ENCODE peak calls at places on chromosome 14, in eight cellular contexts. T is GM23338, L is H1, B is HepG2, F is GM12878, O is HCT116, Y is endothelial cell of umbilical vein, A is K562. D is an unnamed sample.

GRCh38 chr14:103542545-103543088 is 13.6 kb downstream of the TRMT61A start:
- DNase-seq in T (peak), L (no peak), B (no peak), F (no peak), O (no peak), Y (no peak), A (peak), D (no peak)

GRCh38 chr14:34379809-34380147 is 82.3 kb downstream of the SPTSSA start:
- DNase-seq in T (no peak), L (no peak), B (no peak), F (no peak), O (no peak), Y (no peak), A (no peak), D (no peak)

GRCh38 chr14:34699873-34700621 is 14.3 kb downstream of the CFL2 start:
- DNase-seq in T (no peak), L (no peak), B (peak), F (no peak), O (peak), Y (peak), A (no peak), D (no peak)

GRCh38 chr14:37036669-37037341 is 135.6 kb downstream of the SLC25A21 start:
- DNase-seq in T (no peak), L (no peak), B (peak), F (no peak), O (no peak), Y (peak), A (no peak), D (no peak)

GRCh38 chr14:45716506-45716905 is 463.5 kb upstream of the MIS18BP1 start:
- DNase-seq in T (peak), L (no peak), B (peak), F (no peak), O (no peak), Y (no peak), A (no peak), D (no peak)

GRCh38 chr14:74841230-74842207 is 34.4 kb downstream of the PROX2 start:
- DNase-seq in T (no peak), L (no peak), B (no peak), F (peak), O (no peak), Y (no peak), A (no peak), D (no peak)

GRCh38 chr14:71606064-71606463 is 326.2 kb upstream of the RGS6 start:
- DNase-seq in T (no peak), L (no peak), B (no peak), F (no peak), O (no peak), Y (no peak), A (no peak), D (no peak)

GRCh38 chr14:90781344-90781761 is 34.9 kb downstream of the TTC7B start:
- DNase-seq in T (no peak), L (no peak), B (no peak), F (no peak), O (no peak), Y (no peak), A (no peak), D (no peak)

GRCh38 chr14:44589180-44589579 is 82.1 kb upstream of the FSCB start:
- DNase-seq in T (no peak), L (no peak), B (no peak), F (no peak), O (no peak), Y (no peak), A (no peak), D (no peak)

GRCh38 chr14:102779574-102780315 is 2.5 kb downstream of the TRAF3 start:
- DNase-seq in T (no peak), L (no peak), B (no peak), F (no peak), O (no peak), Y (no peak), A (no peak), D (no peak)

GRCh38 chr14:81710232-81710845 is 176.7 kb upstream of the SEL1L start:
- DNase-seq in T (peak), L (no peak), B (peak), F (peak), O (peak), Y (no peak), A (no peak), D (peak)

GRCh38 chr14:24889843-24890242 is 160.1 kb downstream of the STXBP6 start:
- DNase-seq in T (no peak), L (no peak), B (no peak), F (no peak), O (no peak), Y (no peak), A (no peak), D (no peak)

GRCh38 chr14:103946975-103947374 is 4.6 kb upstream of the RD3L start:
- DNase-seq in T (no peak), L (no peak), B (no peak), F (no peak), O (no peak), Y (no peak), A (no peak), D (no peak)

GRCh38 chr14:33602396-33602795 is 348.5 kb downstream of the EGLN3 start:
- DNase-seq in T (no peak), L (no peak), B (no peak), F (no peak), O (no peak), Y (no peak), A (no peak), D (no peak)

GRCh38 chr14:75487155-75487671 is 35.1 kb upstream of the BATF start:
- DNase-seq in T (no peak), L (no peak), B (no peak), F (peak), O (no peak), Y (no peak), A (no peak), D (no peak)

GRCh38 chr14:84409435-84409834 is 1120.5 kb upstream of the FLRT2 start:
- DNase-seq in T (no peak), L (no peak), B (no peak), F (no peak), O (no peak), Y (no peak), A (no peak), D (no peak)

DNA sequence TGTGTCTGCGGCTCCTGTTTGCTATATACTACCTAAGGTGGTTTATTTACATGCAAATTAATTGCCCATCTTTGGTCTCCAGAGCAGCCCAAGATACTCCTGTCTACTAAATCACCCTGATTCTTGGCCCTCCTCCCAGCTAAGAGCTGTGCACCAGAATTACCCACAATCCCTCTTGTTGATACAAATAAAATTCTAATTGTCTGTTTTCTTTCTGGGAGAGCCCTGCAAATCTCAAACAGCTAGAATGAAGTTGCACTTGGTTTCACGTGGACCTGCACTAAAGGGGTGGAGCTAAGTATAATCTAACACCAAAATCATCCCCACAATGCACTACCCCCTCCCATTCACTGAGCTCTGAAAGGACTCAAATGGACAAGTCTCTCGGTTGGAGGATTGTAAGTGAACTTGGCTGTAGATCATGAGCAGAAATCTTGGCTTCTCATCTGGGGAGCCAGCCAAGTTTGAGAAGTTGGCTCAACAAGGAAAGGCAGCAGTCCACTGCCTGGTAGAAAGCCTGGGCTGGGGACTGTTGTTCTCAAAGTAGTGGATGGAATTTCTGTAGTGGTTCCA is 6.6 kb downstream of the MAX start:
- DNase-seq in T (no peak), L (no peak), B (no peak), F (no peak), O (no peak), Y (peak), A (no peak), D (no peak)
- TF ChIP-seq POLR2AphosphoS5 in T (no peak), L (no peak), B (no peak), F (no peak), O (no peak), Y (no peak), A (no peak), D (no peak)

GRCh38 chr14:77140343-77140936 is 1.2 kb downstream of the ZDHHC22 start:
- DNase-seq in T (no peak), L (no peak), B (no peak), F (no peak), O (no peak), Y (no peak), A (no peak), D (no peak)
- TF ChIP-seq EZH2 in T (no peak), L (no peak), B (no peak), F (no peak), O (no peak), Y (no peak), A (no peak), D (no peak)

GRCh38 chr14:54104746-54105145 is 148.1 kb upstream of the BMP4 start:
- DNase-seq in T (no peak), L (no peak), B (no peak), F (no peak), O (no peak), Y (no peak), A (no peak), D (no peak)

GRCh38 chr14:54108481-54109471 is 152.2 kb upstream of the BMP4 start:
- DNase-seq in T (no peak), L (no peak), B (peak), F (no peak), O (peak), Y (peak), A (no peak), D (no peak)

GRCh38 chr14:54105898-54106297 is 149.3 kb upstream of the BMP4 start:
- DNase-seq in T (no peak), L (no peak), B (no peak), F (no peak), O (peak), Y (no peak), A (no peak), D (no peak)

GRCh38 chr14:54105406-54105805 is 148.8 kb upstream of the BMP4 start:
- DNase-seq in T (no peak), L (no peak), B (no peak), F (no peak), O (peak), Y (no peak), A (no peak), D (no peak)

GRCh38 chr14:54106802-54107377 is 150.3 kb upstream of the BMP4 start:
- DNase-seq in T (peak), L (no peak), B (peak), F (no peak), O (no peak), Y (no peak), A (no peak), D (no peak)
- H3K4me3 ChIP-seq in T (no peak), L (no peak), B (no peak), F (no peak), O (no peak), Y (no peak), A (no peak), D (no peak)

GRCh38 chr14:68675233-68675577 is 117.7 kb downstream of the ZFP36L1 start:
- DNase-seq in T (no peak), L (no peak), B (peak), F (no peak), O (no peak), Y (peak), A (no peak), D (no peak)

GRCh38 chr14:68677476-68677875 is 115.4 kb downstream of the ZFP36L1 start:
- DNase-seq in T (no peak), L (no peak), B (no peak), F (no peak), O (no peak), Y (no peak), A (no peak), D (no peak)

GRCh38 chr14:68674538-68675232 is 118.2 kb downstream of the ZFP36L1 start:
- DNase-seq in T (no peak), L (no peak), B (no peak), F (no peak), O (no peak), Y (no peak), A (no peak), D (no peak)

GRCh38 chr14:68677901-68678300 is 115.0 kb downstream of the ZFP36L1 start:
- DNase-seq in T (no peak), L (no peak), B (no peak), F (no peak), O (no peak), Y (no peak), A (no peak), D (no peak)

GRCh38 chr14:68676511-68676943 is 116.3 kb downstream of the ZFP36L1 start:
- DNase-seq in T (no peak), L (no peak), B (peak), F (no peak), O (no peak), Y (no peak), A (no peak), D (no peak)
- TF ChIP-seq POLR2AphosphoS5 in T (no peak), L (no peak), B (no peak), F (no peak), O (no peak), Y (no peak), A (no peak), D (no peak)

DNA sequence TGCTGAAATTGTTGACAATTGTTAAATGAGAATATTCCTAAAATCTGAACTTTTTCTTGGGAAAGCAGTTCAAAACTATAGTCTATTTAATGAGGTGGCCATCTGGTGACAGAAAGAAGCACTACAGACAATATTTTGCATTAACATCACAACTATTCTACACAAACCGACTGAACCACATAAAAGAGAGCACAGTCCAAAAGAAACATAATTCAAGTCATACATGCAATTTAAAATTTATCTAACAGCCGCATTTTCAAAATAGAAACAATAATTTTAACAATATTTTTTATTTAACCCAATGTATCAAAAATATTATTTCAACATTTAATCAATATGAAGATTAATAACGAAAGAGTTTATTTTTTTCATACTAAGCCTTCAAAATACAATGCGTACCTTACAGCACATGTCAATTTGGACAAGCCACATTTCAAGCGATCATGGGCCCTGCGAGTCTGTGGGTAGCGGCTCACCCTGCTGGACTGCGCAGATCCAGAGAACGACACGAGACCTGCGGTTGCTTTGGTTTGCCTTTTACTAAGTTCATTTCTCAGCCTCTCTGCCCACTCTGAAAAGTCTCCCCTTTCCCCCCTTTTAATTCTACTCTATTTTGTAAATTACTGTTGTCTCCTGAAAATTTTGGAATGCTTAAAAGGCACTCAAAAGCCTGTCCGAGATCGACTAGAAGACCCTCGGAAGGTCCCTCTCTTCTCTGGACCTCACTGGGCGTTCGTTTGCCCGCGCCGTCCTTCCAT is 941 bp upstream of the LRRC9 start:
- DNase-seq in T (peak), L (no peak), B (peak), F (no peak), O (peak), Y (peak), A (peak), D (peak)
- TF ChIP-seq EZH2 in T (no peak), L (no peak), B (no peak), F (no peak), O (no peak), Y (no peak), A (no peak), D (no peak)

GRCh38 chr14:52550661-52551060 is 1.6 kb downstream of the TXNDC16 start:
- DNase-seq in T (no peak), L (no peak), B (no peak), F (no peak), O (no peak), Y (no peak), A (no peak), D (no peak)
- H3K4me3 ChIP-seq in T (peak), L (no peak), B (peak), F (peak), O (no peak), Y (no peak), A (peak), D (no peak)

GRCh38 chr14:92950773-92951172 is 27.8 kb downstream of the CHGA start:
- DNase-seq in T (no peak), L (no peak), B (no peak), F (no peak), O (no peak), Y (no peak), A (no peak), D (no peak)

GRCh38 chr14:92951261-92951660 is 28.3 kb downstream of the CHGA start:
- DNase-seq in T (no peak), L (no peak), B (no peak), F (no peak), O (no peak), Y (no peak), A (no peak), D (no peak)

GRCh38 chr14:92952497-92953298 is 29.7 kb downstream of the CHGA start:
- DNase-seq in T (no peak), L (no peak), B (no peak), F (no peak), O (no peak), Y (no peak), A (no peak), D (no peak)

GRCh38 chr14:92953526-92953925 is 30.6 kb downstream of the CHGA start:
- DNase-seq in T (no peak), L (no peak), B (no peak), F (no peak), O (no peak), Y (no peak), A (no peak), D (no peak)

DNA sequence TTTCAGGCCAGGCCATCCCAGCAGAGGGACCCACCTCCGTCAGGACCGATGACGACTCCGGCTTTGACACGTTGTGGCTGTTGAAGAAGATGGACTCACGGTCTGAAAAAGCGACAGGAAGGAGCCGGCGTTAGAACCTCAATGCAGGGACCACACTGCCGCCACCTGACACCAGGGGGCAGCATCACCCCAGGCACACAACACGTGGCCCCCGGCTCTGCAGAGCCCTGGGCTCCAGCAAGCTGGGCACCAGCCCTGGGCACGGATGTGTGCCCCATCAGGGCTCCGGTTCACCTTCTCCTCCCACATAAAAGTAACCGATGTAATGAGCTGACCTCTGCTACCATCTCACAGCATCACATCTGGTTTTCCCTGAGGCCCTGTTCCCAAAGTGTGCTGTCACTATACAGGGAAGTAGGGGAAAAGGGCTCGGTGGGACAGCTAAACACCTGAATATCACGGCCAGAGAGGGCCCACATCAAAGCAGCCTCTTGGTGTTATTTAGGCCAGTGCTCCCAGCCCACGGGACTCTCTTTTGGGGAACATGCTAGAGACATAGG is 29.0 kb downstream of the CHGA start:
- DNase-seq in T (peak), L (peak), B (peak), F (peak), O (peak), Y (peak), A (peak), D (no peak)
- TF ChIP-seq POLR2AphosphoS5 in T (no peak), L (no peak), B (no peak), F (no peak), O (no peak), Y (no peak), A (no peak), D (no peak)

DNA sequence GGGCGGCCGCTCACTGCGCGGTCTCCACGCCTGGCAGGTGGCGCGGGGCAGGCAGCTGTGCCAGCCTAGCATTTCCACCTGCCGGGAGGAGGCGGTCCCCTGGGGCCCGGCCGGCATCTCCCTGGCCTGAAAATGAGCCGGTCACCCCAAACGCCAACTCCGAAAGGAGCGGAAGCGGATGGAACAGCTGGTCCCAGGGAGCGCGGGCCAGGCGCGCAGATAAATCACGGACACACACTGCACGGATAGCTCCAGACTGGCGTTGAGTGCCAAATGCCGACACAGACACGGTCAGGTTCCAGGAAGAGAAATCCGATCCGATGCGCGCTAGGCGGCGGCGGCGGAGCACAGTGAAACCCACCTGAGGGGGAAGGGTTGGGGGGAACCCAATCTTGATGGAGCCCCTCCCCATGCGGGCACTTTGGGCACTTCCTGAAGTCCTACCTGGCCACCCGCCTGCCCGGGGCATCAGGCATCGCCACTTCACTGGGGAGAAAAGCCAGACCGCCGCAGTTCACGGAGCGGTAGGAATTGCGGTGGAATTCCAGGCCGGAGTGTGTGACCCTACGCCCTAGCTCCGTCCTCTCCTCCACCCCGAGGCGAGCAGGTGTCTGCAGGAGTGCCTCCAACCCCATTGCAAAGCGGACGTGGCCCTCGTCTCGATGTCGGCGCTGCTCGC is 624 bp upstream of the PLEKHD1 start:
- DNase-seq in T (peak), L (no peak), B (no peak), F (no peak), O (no peak), Y (no peak), A (no peak), D (no peak)
- TF ChIP-seq EZH2 in T (peak), L (peak), B (peak), F (no peak), O (no peak), Y (peak), A (no peak), D (no peak)

D was measured in SK-N-MC.